ENCODE peak calls at places on chromosomes 3 and 15, in four cellular contexts. W, Y, A and M are unnamed samples.

GRCh38 chr3:42077785-42078184 is 13.4 kb upstream of the TRAK1 start:
- DNase-seq in W (no peak), Y (no peak), A (no peak), M (no peak)

GRCh38 chr3:89098964-89099585 is 8.3 kb upstream of the EPHA3 start:
- DNase-seq in W (peak; percentile 60), Y (no peak), A (no peak), M (peak; percentile 44)

GRCh38 chr3:192060160-192060783 is 599.3 kb downstream of the PYDC2 start:
- DNase-seq in W (no peak), Y (no peak), A (no peak), M (no peak)

GRCh38 chr3:135106445-135106844 is 311.4 kb downstream of the EPHB1 start:
- DNase-seq in W (peak; percentile 18), Y (no peak), A (no peak), M (peak; percentile 15)

GRCh38 chr15:57916695-57917094 is 148.8 kb downstream of the ALDH1A2 start:
- DNase-seq in W (no peak), Y (peak; percentile 25), A (no peak), M (no peak)

GRCh38 chr3:183924956-183925355 is 40.3 kb upstream of the PARL start:
- DNase-seq in W (peak; percentile 93), Y (no peak), A (no peak), M (no peak)

GRCh38 chr3:101203411-101203810 is 117.0 kb downstream of the IMPG2 start:
- DNase-seq in W (no peak), Y (no peak), A (no peak), M (no peak)

GRCh38 chr3:33749546-33750215 is 31.6 kb upstream of the CLASP2 start:
- DNase-seq in W (peak; percentile 63), Y (no peak), A (no peak), M (no peak)

GRCh38 chr3:14537590-14538450 is 2.3 kb downstream of the GRIP2 start:
- DNase-seq in W (no peak), Y (no peak), A (no peak), M (no peak)

GRCh38 chr3:11655188-11655928 is 11.6 kb upstream of the VGLL4 start:
- DNase-seq in W (peak; percentile 29), Y (no peak), A (no peak), M (no peak)

GRCh38 chr3:44862221-44862637 is 517 bp downstream of the TMEM42 start:
- DNase-seq in W (peak; percentile 22), Y (no peak), A (no peak), M (no peak)

GRCh38 chr3:98518816-98519215 is 3.9 kb downstream of the CLDND1 start:
- DNase-seq in W (no peak), Y (no peak), A (no peak), M (no peak)

GRCh38 chr3:17905996-17906395 is 163.6 kb upstream of the TBC1D5 start:
- DNase-seq in W (peak; percentile 2), Y (no peak), A (no peak), M (no peak)

GRCh38 chr15:63218114-63218808 is 28.9 kb downstream of the RAB8B start:
- DNase-seq in W (no peak), Y (no peak), A (no peak), M (no peak)

GRCh38 chr3:5202267-5202666 is 14.8 kb downstream of the EDEM1 start:
- DNase-seq in W (no peak), Y (no peak), A (no peak), M (no peak)

GRCh38 chr15:81281176-81281735 is 42.7 kb downstream of the STARD5 start:
- DNase-seq in W (no peak), Y (no peak), A (peak; percentile 54), M (no peak)

GRCh38 chr3:61936344-61936937 is 375.1 kb downstream of the PTPRG start:
- DNase-seq in W (peak; percentile 46), Y (no peak), A (no peak), M (peak; percentile 19)

GRCh38 chr3:197428117-197428761 is 127.5 kb downstream of the BDH1 start:
- DNase-seq in W (peak; percentile 30), Y (no peak), A (no peak), M (peak; percentile 34)

GRCh38 chr15:55507567-55507966 is 467 bp downstream of the DNAAF4 start:
- DNase-seq in W (no peak), Y (no peak), A (no peak), M (no peak)

GRCh38 chr3:30607032-30607833 is 832 bp downstream of the TGFBR2 start:
- DNase-seq in W (peak; percentile 60), Y (peak; percentile 55), A (peak; percentile 86), M (peak; percentile 65)

GRCh38 chr3:194512895-194513601 is 26.2 kb upstream of the ATP13A3 start:
- DNase-seq in W (no peak), Y (no peak), A (peak; percentile 37), M (no peak)

GRCh38 chr15:96878129-96878528 is 547.6 kb downstream of the NR2F2 start:
- DNase-seq in W (no peak), Y (no peak), A (no peak), M (no peak)

GRCh38 chr15:88756926-88757325 is 46.3 kb upstream of the ACAN start:
- DNase-seq in W (no peak), Y (no peak), A (no peak), M (no peak)

GRCh38 chr15:64928626-64929220 is 17.0 kb downstream of the ANKDD1A start:
- DNase-seq in W (no peak), Y (peak; percentile 7), A (no peak), M (no peak)

GRCh38 chr3:46105313-46105919 is 78.1 kb upstream of the XCR1 start:
- DNase-seq in W (no peak), Y (no peak), A (no peak), M (no peak)

GRCh38 chr3:115487972-115488371 is 135.3 kb upstream of the GAP43 start:
- DNase-seq in W (no peak), Y (no peak), A (no peak), M (no peak)
- TF ChIP-seq CTCF in W (no peak), Y (no peak), A (no peak), M (no peak)

GRCh38 chr15:84104853-84105252 is 130.7 kb upstream of the GOLGA6L4 start:
- DNase-seq in W (no peak), Y (no peak), A (no peak), M (no peak)

GRCh38 chr15:84113919-84114318 is 121.7 kb upstream of the GOLGA6L4 start:
- DNase-seq in W (no peak), Y (no peak), A (no peak), M (no peak)

GRCh38 chr15:84112025-84112424 is 123.5 kb upstream of the GOLGA6L4 start:
- DNase-seq in W (peak; percentile 36), Y (no peak), A (no peak), M (no peak)

GRCh38 chr15:84103345-84103744 is 132.2 kb upstream of the GOLGA6L4 start:
- DNase-seq in W (no peak), Y (no peak), A (no peak), M (no peak)

GRCh38 chr15:84108725-84109124 is 126.8 kb upstream of the GOLGA6L4 start:
- DNase-seq in W (peak; percentile 30), Y (no peak), A (no peak), M (no peak)
- TF ChIP-seq CTCF in W (no peak), Y (no peak), A (no peak), M (no peak)

GRCh38 chr3:64685331-64685799 is 2.4 kb downstream of the ADAMTS9 start:
- DNase-seq in W (no peak), Y (peak; percentile 77), A (peak; percentile 81), M (no peak)

GRCh38 chr3:64684715-64685261 is 3.0 kb downstream of the ADAMTS9 start:
- DNase-seq in W (peak; percentile 5), Y (peak; percentile 75), A (peak; percentile 74), M (no peak)

GRCh38 chr3:64686446-64686908 is 1.3 kb downstream of the ADAMTS9 start:
- DNase-seq in W (peak; percentile 57), Y (no peak), A (peak; percentile 79), M (no peak)

GRCh38 chr3:64687381-64687780 is 419 bp downstream of the ADAMTS9 start:
- DNase-seq in W (peak; percentile 14), Y (no peak), A (no peak), M (no peak)

GRCh38 chr3:64685800-64686445 is 1.9 kb downstream of the ADAMTS9 start:
- DNase-seq in W (peak; percentile 91), Y (peak; percentile 97), A (peak; percentile 97), M (no peak)
- TF ChIP-seq CTCF in W (peak; percentile 38), Y (peak; percentile 38), A (peak; percentile 24), M (no peak)

GRCh38 chr3:38136807-38137614 is at the start of gene ACAA1:
- DNase-seq in W (peak; percentile 99), Y (peak; percentile 100), A (peak; percentile 100), M (peak; percentile 98)
- TF ChIP-seq CTCF in W (no peak), Y (no peak), A (no peak), M (no peak)

DNA sequence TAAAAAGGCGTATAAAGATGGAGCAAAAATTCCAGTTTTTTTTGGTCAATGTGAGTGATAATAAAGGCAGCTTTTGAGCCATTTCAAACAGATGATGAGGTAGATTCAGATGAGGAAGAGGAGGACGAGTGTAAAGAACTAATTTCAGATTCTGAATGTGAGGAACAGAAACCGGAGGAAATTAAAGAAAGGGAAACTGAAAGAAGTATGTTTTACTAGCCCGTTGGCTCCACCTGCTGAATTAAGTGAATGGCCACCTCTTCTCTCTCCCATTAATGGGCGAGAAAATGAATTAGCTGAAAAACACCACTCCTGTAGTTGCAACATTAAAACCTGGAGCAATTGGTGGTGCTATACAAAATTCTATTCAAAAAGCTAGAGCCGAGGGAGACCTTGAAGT is 55.4 kb downstream of the CYP19A1 start:
- DNase-seq in W (peak; percentile 20), Y (no peak), A (no peak), M (no peak)
- TF ChIP-seq CTCF in W (peak; percentile 24), Y (no peak), A (no peak), M (no peak)

GRCh38 chr15:99361541-99362185 is 110.4 kb downstream of the LRRC28 start:
- DNase-seq in W (peak; percentile 38), Y (no peak), A (no peak), M (no peak)
- TF ChIP-seq CTCF in W (peak; percentile 35), Y (no peak), A (no peak), M (no peak)

GRCh38 chr3:12896206-12896697 is 54.9 kb upstream of the RPL32 start:
- DNase-seq in W (no peak), Y (no peak), A (no peak), M (no peak)
- TF ChIP-seq CTCF in W (no peak), Y (no peak), A (no peak), M (no peak)

GRCh38 chr3:111667170-111667569 is 72.0 kb upstream of the ZBED2 start:
- DNase-seq in W (no peak), Y (no peak), A (no peak), M (no peak)

GRCh38 chr3:111667621-111668239 is 72.6 kb upstream of the ZBED2 start:
- DNase-seq in W (no peak), Y (no peak), A (peak; percentile 69), M (peak; percentile 62)

GRCh38 chr3:111668321-111668720 is 73.2 kb upstream of the ZBED2 start:
- DNase-seq in W (no peak), Y (no peak), A (no peak), M (no peak)

GRCh38 chr3:111668912-111669488 is 73.9 kb upstream of the ZBED2 start:
- DNase-seq in W (peak; percentile 61), Y (no peak), A (no peak), M (peak; percentile 36)

GRCh38 chr3:111666041-111666735 is 71.0 kb upstream of the ZBED2 start:
- DNase-seq in W (no peak), Y (no peak), A (no peak), M (no peak)
- TF ChIP-seq CTCF in W (no peak), Y (no peak), A (no peak), M (no peak)